ENCODE peak calls at places on chromosome 7, in four cellular contexts. W is PC-3, X is fibroblast of lung, S is IMR-90. R is an unnamed sample. For H3K4me1, the result is how much of the 10 kb centered on the place peaks cover.

GRCh38 chr7:31940167-31940566 is 130.0 kb downstream of the PDE1C start:
- DNase-seq in S (no peak), X (no peak), W (no peak), R (peak)

GRCh38 chr7:134376693-134377092 is 60.0 kb upstream of the SLC35B4 start:
- DNase-seq in W (no peak), X (no peak), S (no peak), R (no peak)

GRCh38 chr7:3033581-3033980 is 10.1 kb downstream of the CARD11 start:
- DNase-seq in S (no peak), X (no peak), W (no peak), R (no peak)

GRCh38 chr7:150435390-150436073 is 14.9 kb upstream of the GIMAP8 start:
- DNase-seq in S (no peak), X (no peak), W (no peak), R (no peak)

GRCh38 chr7:25894002-25894901 is 257.7 kb upstream of the NFE2L3 start:
- DNase-seq in S (no peak), X (no peak), W (peak), R (no peak)

GRCh38 chr7:122544463-122544862 is 154.5 kb downstream of the RNF133 start:
- DNase-seq in S (no peak), W (no peak), X (no peak), R (no peak)

GRCh38 chr7:45644237-45644636 is 70.1 kb downstream of the ADCY1 start:
- DNase-seq in X (no peak), S (no peak), W (no peak), R (no peak)

GRCh38 chr7:27994639-27995038 is 186.0 kb downstream of the JAZF1 start:
- DNase-seq in W (peak), X (peak), S (peak), R (peak)

GRCh38 chr7:135189961-135190360 is 19.5 kb upstream of the CYREN start:
- DNase-seq in W (no peak), X (no peak), S (no peak), R (no peak)

GRCh38 chr7:584122-584465 is 64.4 kb upstream of the PDGFA start:
- DNase-seq in W (no peak), X (no peak), S (no peak), R (no peak)

GRCh38 chr7:47453093-47454056 is 128.5 kb downstream of the TNS3 start:
- DNase-seq in X (peak), W (peak), S (peak), R (peak)

GRCh38 chr7:2210551-2211258 is 22.0 kb downstream of the MAD1L1 start:
- DNase-seq in S (no peak), W (no peak), X (no peak), R (peak)

GRCh38 chr7:125126376-125126775 is 196.8 kb upstream of the POT1 start:
- DNase-seq in X (peak), S (no peak), W (no peak), R (no peak)

GRCh38 chr7:157355784-157356511 is 19.1 kb downstream of the DNAJB6 start:
- DNase-seq in X (peak), W (peak), S (peak), R (peak)

GRCh38 chr7:96667026-96667425 is 42.6 kb downstream of the SEM1 start:
- DNase-seq in S (no peak), W (no peak), X (peak), R (peak)

DNA sequence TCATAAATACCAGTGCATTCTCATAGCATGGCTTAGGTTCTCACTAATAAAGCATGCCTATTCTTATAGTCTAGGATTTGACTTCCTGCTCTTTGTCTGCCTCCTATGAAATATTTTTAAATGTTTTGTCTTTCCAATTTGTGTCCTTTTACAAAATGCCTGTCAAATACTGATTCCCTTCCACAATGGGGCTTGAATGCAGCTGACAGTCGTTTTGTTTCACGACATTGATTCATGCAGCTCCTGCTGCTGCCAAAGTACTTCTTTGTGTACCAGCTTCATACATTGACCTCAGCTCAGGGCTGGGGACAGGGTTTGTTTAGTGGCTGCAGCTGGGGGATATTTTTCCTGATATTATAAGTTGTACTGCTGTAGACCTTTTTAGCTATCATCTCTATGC is 371.9 kb upstream of the CHRM2 start:
- DNase-seq in W (no peak), S (no peak), X (no peak), R (no peak)
- H2AFZ ChIP-seq in W (no peak), S (no peak), X (no peak), R (no peak)

DNA sequence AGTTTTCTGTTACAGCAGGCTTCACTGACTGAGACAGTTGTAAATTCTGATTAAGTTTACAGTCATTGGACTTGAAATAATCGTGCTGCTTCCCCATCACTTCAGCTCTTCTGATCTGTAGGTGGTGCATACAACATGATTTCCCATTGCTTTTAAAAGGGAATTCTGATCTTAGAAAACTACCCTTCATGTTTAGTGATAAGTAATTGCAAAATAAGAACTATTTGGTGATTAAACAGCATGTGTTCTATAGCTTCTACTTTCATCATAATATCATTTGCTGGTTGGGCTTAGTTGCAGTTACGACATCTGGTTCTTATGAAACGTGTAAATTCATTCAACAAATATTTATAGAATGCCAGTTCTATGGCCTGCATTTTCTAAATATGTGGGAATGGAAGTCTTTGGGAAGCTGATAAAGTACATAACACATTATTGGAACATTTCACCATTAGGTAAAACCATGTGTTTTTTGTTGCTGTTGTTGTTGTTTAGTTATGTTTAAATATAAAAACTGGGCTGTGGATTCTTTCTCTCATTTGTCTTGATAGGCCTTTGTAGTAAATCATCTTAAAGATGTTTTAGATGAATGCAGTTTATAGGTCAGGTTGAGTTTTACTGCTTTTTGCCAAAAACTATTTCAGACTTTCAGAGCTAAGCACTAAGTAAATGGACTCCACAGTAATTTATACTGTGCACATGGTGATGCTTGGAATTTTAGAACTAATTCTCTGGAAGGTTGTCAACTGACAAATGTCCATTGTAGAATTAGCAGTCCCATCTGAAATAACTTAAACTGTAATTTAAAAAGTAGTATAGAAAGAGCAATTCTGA is 13.1 kb downstream of the GNAI1 start:
- DNase-seq in X (peak), W (no peak), S (peak), R (peak)
- H3K4me1 ChIP-seq in X (under half), W (under half), S (under half), R (under half)

DNA sequence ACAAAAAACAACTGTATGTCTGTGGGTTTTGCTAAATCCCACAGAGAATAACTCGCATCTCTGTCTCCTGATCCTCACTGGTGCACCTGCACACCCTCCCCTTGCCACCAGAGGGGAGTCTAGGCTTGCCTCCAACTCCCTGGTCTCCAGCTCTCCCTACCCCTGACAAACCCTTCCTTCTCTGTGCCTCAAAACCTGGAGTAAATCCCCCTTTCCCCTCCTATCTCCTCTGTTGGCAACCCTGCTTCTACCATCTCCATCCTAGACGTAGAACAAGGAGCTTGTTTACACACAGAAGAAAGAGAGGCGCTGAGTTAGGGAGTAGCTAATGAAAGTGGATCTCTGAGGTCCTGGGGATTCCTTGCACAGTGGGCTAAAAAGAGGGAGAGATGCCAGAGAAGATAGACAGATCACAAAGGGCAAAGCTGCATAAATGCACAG is 6.0 kb downstream of the MBLAC1 start:
- DNase-seq in S (peak), W (peak), X (peak), R (peak)
- H2AFZ ChIP-seq in S (peak), W (no peak), X (no peak), R (no peak)

GRCh38 chr7:43666938-43667337 is 62.4 kb downstream of the COA1 start:
- DNase-seq in W (peak), X (peak), S (peak), R (no peak)
- H3K4me1 ChIP-seq in W (under half), X (under half), S (under half), R (under half)

GRCh38 chr7:24504040-24504439 is 69.2 kb upstream of the PALS2 start:
- DNase-seq in X (no peak), S (no peak), W (no peak), R (peak)

GRCh38 chr7:24500599-24501451 is 72.4 kb upstream of the PALS2 start:
- DNase-seq in S (no peak), W (no peak), X (no peak), R (no peak)

GRCh38 chr7:24502135-24502488 is 71.1 kb upstream of the PALS2 start:
- DNase-seq in W (no peak), X (no peak), S (no peak), R (no peak)

GRCh38 chr7:24503511-24503910 is 69.7 kb upstream of the PALS2 start:
- DNase-seq in X (no peak), W (no peak), S (no peak), R (no peak)

DNA sequence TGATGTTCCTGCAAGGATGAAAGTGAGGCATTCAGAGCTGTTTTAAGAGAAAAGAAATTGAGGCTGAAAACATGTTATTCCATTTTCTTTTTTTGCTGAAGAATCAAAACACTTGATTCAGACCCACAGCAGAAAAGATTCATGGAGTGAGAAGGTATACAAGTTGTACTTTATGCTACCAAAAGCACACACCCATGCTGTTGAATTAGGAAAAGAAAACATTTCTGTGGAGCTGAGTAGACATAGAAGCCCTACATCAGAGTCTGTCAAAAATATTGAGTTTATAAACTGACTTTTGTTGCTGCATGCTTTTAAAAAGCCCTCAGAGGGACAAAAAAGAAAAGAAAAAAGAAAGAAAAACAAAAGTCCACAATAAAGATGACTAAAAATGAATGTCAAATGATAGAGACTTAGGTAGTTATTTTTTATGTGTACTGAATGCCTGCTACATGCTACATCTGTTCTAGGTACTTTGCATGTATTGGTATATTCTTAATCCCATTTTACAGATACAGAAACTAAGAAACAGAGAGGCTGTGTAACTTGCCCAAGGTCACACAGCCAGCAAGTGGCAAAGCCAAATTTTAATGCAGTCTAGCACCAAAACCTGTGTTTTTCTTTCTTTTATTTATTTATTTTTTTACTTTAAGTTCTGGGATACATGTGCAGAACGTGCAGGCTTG is 71.7 kb upstream of the PALS2 start:
- DNase-seq in S (no peak), X (no peak), W (no peak), R (no peak)
- H2AFZ ChIP-seq in S (no peak), X (no peak), W (no peak), R (no peak)

GRCh38 chr7:36285276-36285675 is 104.4 kb upstream of the ANLN start:
- DNase-seq in S (no peak), X (no peak), W (no peak), R (peak)
- H3K4me1 ChIP-seq in S (under half), X (under half), W (half or more), R (under half)

GRCh38 chr7:158452331-158452730 is 135.3 kb downstream of the PTPRN2 start:
- DNase-seq in X (no peak), W (no peak), S (no peak), R (no peak)

GRCh38 chr7:158458096-158458495 is 129.5 kb downstream of the PTPRN2 start:
- DNase-seq in X (no peak), S (no peak), W (no peak), R (no peak)

GRCh38 chr7:158458716-158459282 is 128.8 kb downstream of the PTPRN2 start:
- DNase-seq in S (no peak), W (no peak), X (no peak), R (no peak)

GRCh38 chr7:158450476-158451124 is 137.0 kb downstream of the PTPRN2 start:
- DNase-seq in X (no peak), W (no peak), S (no peak), R (no peak)

DNA sequence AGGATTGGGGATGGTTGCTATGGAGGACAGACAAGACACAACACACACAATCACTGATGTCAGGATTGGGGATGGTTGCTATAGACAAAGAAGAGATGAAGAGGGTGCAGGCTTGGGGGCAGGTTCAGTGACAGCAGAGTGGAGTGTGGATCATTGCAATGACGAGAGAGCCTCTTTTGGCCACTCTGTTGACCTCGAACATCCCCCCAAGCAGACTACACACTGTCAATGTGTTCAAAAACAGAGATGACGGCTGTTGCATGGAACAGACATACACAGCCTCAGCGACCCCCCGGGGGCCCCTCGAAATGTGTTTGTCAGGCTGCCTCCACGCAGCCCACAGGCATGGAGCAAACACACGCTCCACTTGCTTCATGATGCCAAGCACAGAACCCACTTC is 133.0 kb downstream of the PTPRN2 start:
- DNase-seq in W (no peak), X (no peak), S (no peak), R (peak)
- H2AFZ ChIP-seq in W (no peak), X (no peak), S (no peak), R (no peak)

DNA sequence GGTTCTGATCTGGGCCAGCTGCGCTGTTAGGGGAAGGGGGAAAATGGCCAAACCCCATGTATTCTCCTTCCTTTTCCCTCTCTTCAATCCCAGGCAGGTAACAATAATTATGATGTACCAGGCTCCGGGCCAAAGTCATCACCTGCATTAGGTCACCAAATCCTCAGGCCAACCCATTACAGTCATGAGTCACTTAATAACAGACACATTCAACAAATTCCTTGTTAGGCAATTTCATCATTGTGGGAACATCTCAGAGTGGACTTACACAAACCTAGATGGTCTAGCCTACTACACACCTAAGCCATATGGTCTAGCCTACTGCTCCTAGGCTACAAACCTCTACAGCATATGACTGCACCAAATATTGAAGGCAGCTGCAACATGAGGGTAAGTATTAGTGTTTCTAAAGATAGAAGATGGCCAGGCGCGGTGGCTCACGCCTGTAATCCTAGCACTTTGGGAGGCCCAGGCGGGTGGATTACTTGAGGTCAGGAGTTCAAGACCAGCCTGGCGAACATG is 2.2 kb upstream of the HSPB1 start:
- DNase-seq in X (peak), S (peak), W (peak), R (peak)
- H3K4me1 ChIP-seq in X (under half), S (under half), W (under half), R (under half)